ENCODE peak calls at places on chromosomes 2 and 18, in six cellular contexts. S, Y, A, B, Z and X are unnamed samples.

GRCh38 chr18:70195852-70196434 is 9.5 kb downstream of the RTTN start:
- DNase-seq in A (peak; percentile 47), B (no peak), S (no peak), Z (no peak), Y (no peak), X (no peak)

GRCh38 chr2:180699657-180700361 is 280.6 kb upstream of the UBE2E3 start:
- DNase-seq in S (no peak), Y (peak; percentile 64), B (no peak), A (peak; percentile 3), Z (no peak), X (no peak)

GRCh38 chr2:39513641-39514094 is 76.6 kb upstream of the MAP4K3 start:
- DNase-seq in Y (no peak), B (peak; percentile 77), Z (no peak), S (no peak), A (peak; percentile 29), X (peak; percentile 34)

GRCh38 chr2:120892967-120893667 is 157.4 kb downstream of the GLI2 start:
- DNase-seq in S (no peak), A (peak; percentile 90), Z (no peak), B (no peak), Y (no peak), X (peak; percentile 73)

GRCh38 chr2:190882831-190883582 is 2.4 kb downstream of the GLS start:
- DNase-seq in Z (no peak), B (no peak), A (peak; percentile 40), S (no peak), Y (no peak), X (no peak)

GRCh38 chr2:54809814-54810213 is 86.4 kb downstream of the EML6 start:
- DNase-seq in Z (no peak), B (no peak), A (no peak), Y (no peak), S (no peak), X (no peak)

GRCh38 chr18:76980663-76981387 is 151.8 kb downstream of the MBP start:
- DNase-seq in Y (peak; percentile 79), Z (no peak), B (no peak), A (no peak), S (no peak), X (no peak)

GRCh38 chr2:113304702-113305101 is 26.0 kb upstream of the PAX8 start:
- DNase-seq in A (no peak), B (no peak), S (no peak), Z (no peak), Y (no peak), X (no peak)

GRCh38 chr2:122805346-122805745 is 1049.9 kb downstream of the TSN start:
- DNase-seq in Z (no peak), Y (no peak), S (no peak), B (no peak), A (no peak), X (no peak)

GRCh38 chr18:22285299-22286140 is 116.1 kb downstream of the GATA6 start:
- DNase-seq in A (no peak), Y (no peak), S (no peak), Z (no peak), B (no peak), X (no peak)

GRCh38 chr2:17136895-17137294 is 381.3 kb downstream of the RAD51AP2 start:
- DNase-seq in B (no peak), Y (no peak), A (no peak), Z (no peak), S (no peak), X (no peak)

GRCh38 chr2:88199912-88200682 is 30.0 kb downstream of the THNSL2 start:
- DNase-seq in B (no peak), Z (no peak), Y (peak; percentile 85), S (peak; percentile 45), A (peak; percentile 74), X (no peak)

GRCh38 chr2:167937403-167937802 is 310.0 kb downstream of the STK39 start:
- DNase-seq in S (no peak), B (no peak), A (no peak), Z (no peak), Y (no peak), X (no peak)

GRCh38 chr2:28216320-28216719 is 176.3 kb upstream of the FOSL2 start:
- DNase-seq in Y (no peak), S (no peak), Z (no peak), B (no peak), A (no peak), X (no peak)

GRCh38 chr2:98522854-98523253 is 78.2 kb downstream of the INPP4A start:
- DNase-seq in Y (no peak), Z (no peak), A (no peak), B (no peak), S (no peak), X (no peak)

GRCh38 chr2:237091779-237092436 is 6.2 kb downstream of the COPS8 start:
- DNase-seq in S (no peak), A (no peak), Z (no peak), B (peak; percentile 49), Y (no peak), X (peak; percentile 29)

GRCh38 chr18:21998531-21998930 is 170.9 kb upstream of the GATA6 start:
- DNase-seq in Y (no peak), A (no peak), S (no peak), B (no peak), Z (no peak), X (no peak)

GRCh38 chr2:147100406-147101035 is 744.3 kb upstream of the ACVR2A start:
- DNase-seq in B (no peak), A (no peak), S (no peak), Y (no peak), Z (no peak), X (no peak)

GRCh38 chr18:25974630-25975077 is 115.8 kb downstream of the SS18 start:
- DNase-seq in Y (no peak), S (no peak), Z (no peak), B (no peak), A (no peak), X (no peak)
- TF ChIP-seq CTCF in Y (no peak), S (no peak), Z (no peak), B (no peak), A (no peak), X (no peak)

GRCh38 chr2:164969909-164970690 is 14.8 kb upstream of the SLC38A11 start:
- DNase-seq in Y (no peak), S (no peak), Z (no peak), A (no peak), B (no peak), X (no peak)
- H3K27ac ChIP-seq in Y (peak overlapping the region; percentile 80), S (no peak overlapping the region), Z (no peak overlapping the region), A (no peak overlapping the region), B (no peak overlapping the region), X (no peak overlapping the region)

GRCh38 chr2:106561803-106562202 is 74.6 kb downstream of the CD8B2 start:
- DNase-seq in Z (no peak), S (peak; percentile 34), Y (no peak), B (no peak), A (no peak), X (no peak)

GRCh38 chr2:106560773-106561172 is 73.6 kb downstream of the CD8B2 start:
- DNase-seq in B (no peak), Y (no peak), Z (no peak), A (no peak), S (no peak), X (no peak)

GRCh38 chr2:106562232-106562631 is 75.1 kb downstream of the CD8B2 start:
- DNase-seq in Z (no peak), S (no peak), Y (no peak), B (no peak), A (no peak), X (no peak)

GRCh38 chr2:106561356-106561755 is 74.2 kb downstream of the CD8B2 start:
- DNase-seq in B (no peak), S (no peak), A (no peak), Y (no peak), Z (no peak), X (peak; percentile 46)

GRCh38 chr2:106562826-106563594 is 75.8 kb downstream of the CD8B2 start:
- DNase-seq in B (no peak), Y (no peak), Z (no peak), A (peak; percentile 32), S (no peak), X (no peak)
- TF ChIP-seq CTCF in B (no peak), Y (peak; percentile 38), Z (no peak), A (peak; percentile 36), S (no peak), X (no peak)

DNA sequence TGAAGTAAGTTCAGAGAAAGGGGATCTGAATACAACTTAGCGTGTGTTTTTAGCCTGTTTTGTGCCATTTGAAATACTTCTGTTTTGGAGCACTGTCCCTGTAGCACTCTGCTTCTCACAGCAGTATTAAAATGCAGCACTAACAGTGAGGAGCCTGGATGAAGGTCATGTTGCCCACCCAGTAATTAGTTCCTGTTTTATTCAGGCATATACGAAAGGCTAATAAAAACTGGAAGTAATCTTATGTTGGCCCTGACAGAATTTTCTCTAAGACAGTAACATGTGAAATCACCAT is 113.6 kb downstream of the CRIM1 start:
- DNase-seq in S (no peak), A (no peak), Y (no peak), B (no peak), Z (no peak), X (no peak)
- H3K27ac ChIP-seq in S (peak overlapping the region; percentile 46), A (no peak overlapping the region), Y (peak overlapping the region; percentile 53), B (no peak overlapping the region), Z (no peak overlapping the region), X (peak overlapping the region; percentile 65)

GRCh38 chr18:79599503-79599931 is 80.1 kb upstream of the CTDP1 start:
- DNase-seq in Y (peak; percentile 68), S (no peak), Z (peak; percentile 47), B (peak; percentile 10), A (no peak), X (peak; percentile 36)
- TF ChIP-seq CTCF in Y (no peak), S (no peak), Z (no peak), B (no peak), A (no peak), X (no peak)

DNA sequence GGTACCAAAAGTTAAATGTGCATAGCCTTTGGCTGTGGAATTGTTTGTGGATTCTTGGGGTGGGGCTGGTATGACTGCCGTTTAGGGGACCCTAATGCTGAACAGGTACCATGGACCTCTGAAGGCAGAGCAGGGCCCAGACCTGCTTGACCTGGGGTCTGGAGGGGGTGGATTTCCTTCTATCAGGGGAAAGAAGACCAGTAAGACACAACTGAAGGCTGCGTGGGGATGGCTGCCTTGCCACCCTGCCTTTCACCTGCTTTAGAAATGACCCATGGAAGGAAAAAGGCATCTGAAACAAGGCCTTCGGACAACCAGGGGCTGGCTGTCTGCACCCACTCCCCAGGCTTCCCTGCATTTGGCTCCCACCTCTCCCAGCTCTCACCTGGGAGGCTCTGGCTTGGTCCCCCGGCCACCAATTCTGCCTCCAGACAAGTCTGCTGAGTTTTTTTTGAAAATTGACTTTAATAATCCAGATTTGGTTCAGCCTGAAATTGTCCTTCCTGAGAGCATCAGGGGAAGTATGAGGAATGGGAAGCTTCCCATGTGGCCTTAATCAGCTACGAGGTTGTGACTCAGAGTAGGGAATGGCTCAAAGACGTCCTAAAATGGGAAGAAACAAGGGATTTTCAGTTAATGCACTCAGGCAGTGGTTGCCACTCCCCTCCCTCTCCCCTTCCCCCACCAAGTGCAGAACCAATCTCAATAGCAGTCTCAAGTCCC is 17.8 kb upstream of the RESP18 start:
- DNase-seq in Y (no peak), Z (no peak), S (no peak), A (no peak), B (no peak), X (no peak)
- H3K27ac ChIP-seq in Y (no peak overlapping the region), Z (no peak overlapping the region), S (no peak overlapping the region), A (no peak overlapping the region), B (no peak overlapping the region), X (no peak overlapping the region)